ENCODE peak calls at places on chromosomes 4 and X, in four cellular contexts. One of them, this sample, is unnamed.

GRCh38 chr4:188423039-188423438 is 283.8 kb downstream of the TRIML1 start:
- DNase-seq in GM12878: no peak
- DNase-seq in K562: no peak
- DNase-seq in H1: no peak
- DNase-seq in this sample: no peak

GRCh38 chr4:55758081-55758480 is 61.5 kb upstream of the EXOC1L start:
- DNase-seq in K562: no peak
- DNase-seq in GM12878: no peak
- DNase-seq in H1: no peak
- DNase-seq in this sample: no peak

GRCh38 chrX:114584434-114584943 is 603 bp downstream of the HTR2C start:
- DNase-seq in GM12878: no peak
- DNase-seq in H1: peak
- DNase-seq in K562: no peak
- DNase-seq in this sample: no peak

GRCh38 chrX:74246524-74246923 is 57.5 kb upstream of the ZCCHC13 start:
- DNase-seq in K562: no peak
- DNase-seq in GM12878: no peak
- DNase-seq in H1: no peak
- DNase-seq in this sample: no peak

GRCh38 chr4:85522836-85523235 is 47.9 kb downstream of the ARHGAP24 start:
- DNase-seq in K562: no peak
- DNase-seq in H1: no peak
- DNase-seq in GM12878: no peak
- DNase-seq in this sample: no peak

GRCh38 chrX:53481816-53482485 is 47.8 kb upstream of the HSD17B10 start:
- DNase-seq in GM12878: no peak
- DNase-seq in K562: peak
- DNase-seq in H1: peak
- DNase-seq in this sample: peak

GRCh38 chrX:47168495-47169073 is 23.6 kb downstream of the RBM10 start:
- DNase-seq in H1: no peak
- DNase-seq in GM12878: no peak
- DNase-seq in K562: no peak
- DNase-seq in this sample: no peak

GRCh38 chr4:175504316-175504715 is 307.7 kb downstream of the GPM6A start:
- DNase-seq in K562: no peak
- DNase-seq in H1: no peak
- DNase-seq in GM12878: no peak
- DNase-seq in this sample: no peak

GRCh38 chrX:15943393-15943792 is 88.8 kb upstream of the AP1S2 start:
- DNase-seq in H1: no peak
- DNase-seq in K562: no peak
- DNase-seq in GM12878: no peak
- DNase-seq in this sample: no peak

GRCh38 chrX:15952212-15952611 is 97.6 kb upstream of the AP1S2 start:
- DNase-seq in GM12878: no peak
- DNase-seq in K562: no peak
- DNase-seq in H1: no peak
- DNase-seq in this sample: no peak

GRCh38 chrX:15946783-15947550 is 92.4 kb upstream of the AP1S2 start:
- DNase-seq in GM12878: no peak
- DNase-seq in K562: no peak
- DNase-seq in H1: no peak
- DNase-seq in this sample: no peak

GRCh38 chrX:15947648-15948317 is 93.2 kb upstream of the AP1S2 start:
- DNase-seq in GM12878: no peak
- DNase-seq in K562: peak
- DNase-seq in H1: peak
- DNase-seq in this sample: no peak

GRCh38 chrX:15948318-15948660 is 93.7 kb upstream of the AP1S2 start:
- DNase-seq in GM12878: no peak
- DNase-seq in K562: no peak
- DNase-seq in H1: no peak
- DNase-seq in this sample: no peak
- TF ChIP-seq RAD21 in GM12878: no peak
- TF ChIP-seq RAD21 in K562: no peak
- TF ChIP-seq RAD21 in H1: no peak
- TF ChIP-seq RAD21 in this sample: no peak

GRCh38 chr4:120919358-120919757 is 3.2 kb downstream of the PRDM5 start:
- DNase-seq in GM12878: no peak
- DNase-seq in H1: no peak
- DNase-seq in K562: no peak
- DNase-seq in this sample: no peak

GRCh38 chr4:120918092-120918491 is 4.4 kb downstream of the PRDM5 start:
- DNase-seq in GM12878: no peak
- DNase-seq in K562: no peak
- DNase-seq in H1: no peak
- DNase-seq in this sample: no peak

GRCh38 chr4:120918788-120919187 is 3.7 kb downstream of the PRDM5 start:
- DNase-seq in H1: no peak
- DNase-seq in GM12878: no peak
- DNase-seq in K562: no peak
- DNase-seq in this sample: no peak

GRCh38 chr4:120916937-120917336 is 5.6 kb downstream of the PRDM5 start:
- DNase-seq in K562: no peak
- DNase-seq in GM12878: no peak
- DNase-seq in H1: no peak
- DNase-seq in this sample: no peak

DNA sequence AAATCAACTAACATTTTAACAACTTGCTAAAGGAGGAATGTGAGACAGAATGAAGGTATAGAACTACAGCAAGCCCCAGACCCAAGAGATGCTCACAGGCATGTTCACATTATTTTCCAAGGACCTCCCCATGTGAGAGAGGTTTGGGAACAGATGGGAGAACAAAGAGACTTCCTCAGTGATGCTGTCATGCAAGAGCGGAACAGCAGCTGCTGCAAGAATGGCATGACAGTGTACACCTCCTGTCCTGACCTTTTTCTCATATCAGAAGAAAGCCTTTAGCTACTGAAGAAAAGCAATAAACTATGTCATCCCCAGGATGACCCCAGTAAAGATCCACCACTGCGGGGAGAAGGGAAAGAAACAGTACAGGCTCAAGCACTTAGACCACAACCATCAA is 7.2 kb downstream of the PRDM5 start:
- DNase-seq in GM12878: no peak
- DNase-seq in K562: no peak
- DNase-seq in H1: no peak
- DNase-seq in this sample: no peak
- TF ChIP-seq JUND in GM12878: no peak
- TF ChIP-seq JUND in K562: no peak
- TF ChIP-seq JUND in H1: no peak
- TF ChIP-seq JUND in this sample: no peak

DNA sequence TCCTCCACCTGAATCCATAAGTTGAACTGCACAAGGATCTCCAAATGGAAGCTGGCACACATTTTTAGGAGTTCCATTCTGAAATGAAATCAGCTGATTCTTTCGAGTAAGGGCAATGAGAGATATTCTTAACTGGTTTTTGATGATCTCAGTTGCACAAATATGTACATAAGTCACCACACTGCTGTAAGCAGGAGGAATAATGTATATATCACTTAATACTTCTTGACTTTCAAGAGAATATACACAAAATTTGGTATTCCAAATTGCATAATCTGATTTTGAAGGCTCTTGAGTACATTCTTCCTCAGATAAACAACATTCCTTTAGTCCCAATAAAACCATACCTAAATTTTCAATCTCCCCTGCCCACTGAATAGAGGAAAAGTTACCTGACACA is 8.2 kb downstream of the FANCB start:
- DNase-seq in GM12878: no peak
- DNase-seq in K562: no peak
- DNase-seq in H1: no peak
- DNase-seq in this sample: no peak
- TF ChIP-seq EGR1 in GM12878: no peak
- TF ChIP-seq EGR1 in K562: no peak
- TF ChIP-seq EGR1 in H1: no peak
- TF ChIP-seq EGR1 in this sample: no peak

GRCh38 chr4:41334182-41334581 is 77.5 kb downstream of the UCHL1 start:
- DNase-seq in GM12878: no peak
- DNase-seq in H1: no peak
- DNase-seq in K562: no peak
- DNase-seq in this sample: no peak

GRCh38 chr4:41339812-41340809 is 83.4 kb downstream of the UCHL1 start:
- DNase-seq in H1: no peak
- DNase-seq in K562: no peak
- DNase-seq in GM12878: no peak
- DNase-seq in this sample: no peak
- TF ChIP-seq RAD21 in H1: no peak
- TF ChIP-seq RAD21 in K562: no peak
- TF ChIP-seq RAD21 in GM12878: no peak
- TF ChIP-seq RAD21 in this sample: peak

GRCh38 chr4:53014881-53015280 is 152.8 kb downstream of the RASL11B start:
- DNase-seq in GM12878: no peak
- DNase-seq in H1: no peak
- DNase-seq in K562: no peak
- DNase-seq in this sample: no peak

GRCh38 chr4:53014368-53014767 is 152.3 kb downstream of the RASL11B start:
- DNase-seq in H1: no peak
- DNase-seq in GM12878: no peak
- DNase-seq in K562: no peak
- DNase-seq in this sample: no peak

GRCh38 chr4:53013873-53014272 is 151.8 kb downstream of the RASL11B start:
- DNase-seq in K562: no peak
- DNase-seq in H1: no peak
- DNase-seq in GM12878: no peak
- DNase-seq in this sample: no peak

GRCh38 chr4:53011176-53011575 is 149.1 kb downstream of the RASL11B start:
- DNase-seq in GM12878: no peak
- DNase-seq in K562: no peak
- DNase-seq in H1: no peak
- DNase-seq in this sample: no peak

DNA sequence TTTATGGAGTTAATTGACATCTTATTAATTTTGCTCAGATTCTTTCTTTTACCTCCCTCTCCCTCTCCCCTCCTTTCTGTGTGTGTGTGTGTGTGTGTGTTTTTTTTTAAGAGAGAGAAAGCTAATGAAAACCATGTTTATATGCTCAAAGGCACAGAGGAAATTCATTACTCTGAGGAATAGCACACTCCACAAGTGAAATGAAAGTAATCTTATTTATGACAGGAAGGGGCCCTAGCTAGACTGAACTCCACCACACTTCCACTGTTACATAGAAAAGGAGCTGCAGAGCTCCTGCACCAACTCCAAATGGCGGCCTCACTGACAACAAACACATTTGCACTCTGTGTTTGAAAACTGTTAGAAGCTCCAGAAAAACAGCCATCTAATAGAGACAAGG is 150.6 kb downstream of the RASL11B start:
- DNase-seq in GM12878: no peak
- DNase-seq in H1: no peak
- DNase-seq in K562: no peak
- DNase-seq in this sample: no peak
- TF ChIP-seq JUND in GM12878: no peak
- TF ChIP-seq JUND in H1: no peak
- TF ChIP-seq JUND in K562: no peak
- TF ChIP-seq JUND in this sample: no peak

This sample was measured in HCT116.